ENCODE peak calls at places on chromosomes 7 and 10, in nine cellular contexts. B is stimulated activated CD4-positive, alpha-beta T cell treated with anti-CD3 and anti-CD28 coated beads, Interleukin-1b, Interleukin-23, amount 100 ng/mL, for 1 hour; P is stimulated activated CD8-positive, alpha-beta memory T cell treated with anti-CD3 and anti-CD28 coated beads, Interleukin-4, amount 100 ng/mL, for 1 hour; S is fibroblast of pulmonary artery; N is T-helper 9 cell; W is left lobe of liver; M is type B pancreatic cell; U is LoVo; L is Panc1. H is an unnamed sample.

GRCh38 chr7:138865843-138866242 is 67.8 kb upstream of the ATP6V0A4 start:
- DNase-seq in B (no peak), P (no peak), S (peak), N (peak), W (no peak), M (no peak), U (no peak), L (no peak), H (no peak)

GRCh38 chr7:40799-41750 is 151.3 kb upstream of the FAM20C start:
- DNase-seq in B (no peak), P (no peak), S (no peak), N (no peak), W (peak), M (peak), U (no peak), L (no peak), H (no peak)

GRCh38 chr7:1197997-1198632 is 34.6 kb upstream of the UNCX start:
- DNase-seq in B (no peak), P (no peak), S (peak), N (no peak), W (no peak), M (no peak), U (peak), L (no peak), H (no peak)

GRCh38 chr10:63265646-63266207 is 132.6 kb downstream of the NRBF2 start:
- DNase-seq in B (no peak), P (no peak), S (no peak), N (no peak), W (no peak), M (no peak), U (no peak), L (no peak), H (no peak)

GRCh38 chr7:38731195-38731594 is 100.0 kb upstream of the AMPH start:
- DNase-seq in B (no peak), P (no peak), S (peak), N (no peak), W (no peak), M (no peak), U (no peak), L (no peak), H (no peak)

GRCh38 chr10:1402016-1402820 is 335.1 kb downstream of the ADARB2 start:
- DNase-seq in B (no peak), P (no peak), S (no peak), N (no peak), W (peak), M (no peak), U (no peak), L (no peak), H (no peak)

GRCh38 chr7:114901771-114902170 is 20.1 kb upstream of the MDFIC start:
- DNase-seq in B (no peak), P (no peak), S (peak), N (no peak), W (no peak), M (no peak), U (peak), L (no peak), H (no peak)

GRCh38 chr7:572668-573495 is 53.2 kb upstream of the PDGFA start:
- DNase-seq in B (no peak), P (no peak), S (no peak), N (no peak), W (no peak), M (no peak), U (no peak), L (no peak), H (no peak)

GRCh38 chr10:77592946-77593636 is 44.5 kb downstream of the KCNMA1 start:
- DNase-seq in B (no peak), P (no peak), S (peak), N (no peak), W (no peak), M (no peak), U (peak), L (peak), H (no peak)

GRCh38 chr7:46291064-46291463 is 370.0 kb upstream of the IGFBP3 start:
- DNase-seq in B (no peak), P (no peak), S (no peak), N (no peak), W (no peak), M (no peak), U (peak), L (no peak), H (no peak)

GRCh38 chr10:59405235-59405634 is 42.9 kb upstream of the FAM13C start:
- DNase-seq in B (no peak), P (no peak), S (no peak), N (no peak), W (no peak), M (no peak), U (no peak), L (no peak), H (no peak)

GRCh38 chr7:80724249-80724871 is 85.9 kb downstream of the CD36 start:
- DNase-seq in B (no peak), P (no peak), S (peak), N (no peak), W (no peak), M (no peak), U (no peak), L (no peak), H (no peak)

GRCh38 chr7:45190406-45191165 is 33.0 kb downstream of the RAMP3 start:
- DNase-seq in B (no peak), P (no peak), S (no peak), N (no peak), W (peak), M (peak), U (no peak), L (no peak), H (no peak)

GRCh38 chr7:121544199-121544598 is 148.1 kb upstream of the FAM3C start:
- DNase-seq in B (no peak), P (no peak), S (no peak), N (no peak), W (no peak), M (no peak), U (no peak), L (no peak), H (no peak)

GRCh38 chr10:329361-330099 is 194.3 kb downstream of the ZMYND11 start:
- DNase-seq in B (no peak), P (no peak), S (peak), N (no peak), W (peak), M (peak), U (peak), L (peak), H (peak)

GRCh38 chr7:155878674-155879073 is 66.4 kb upstream of the SHH start:
- DNase-seq in B (no peak), P (no peak), S (no peak), N (no peak), W (no peak), M (no peak), U (no peak), L (no peak), H (no peak)

GRCh38 chr10:99981581-99982199 is 28.1 kb downstream of the DNMBP start:
- DNase-seq in B (no peak), P (no peak), S (no peak), N (no peak), W (peak), M (no peak), U (no peak), L (no peak), H (no peak)

GRCh38 chr7:102321351-102322201 is 34.7 kb downstream of the SPDYE6 start:
- DNase-seq in B (no peak), P (no peak), S (peak), N (no peak), W (peak), M (no peak), U (no peak), L (no peak), H (no peak)

GRCh38 chr7:29370531-29371314 is 176.1 kb downstream of the CHN2 start:
- DNase-seq in B (no peak), P (no peak), S (peak), N (no peak), W (no peak), M (no peak), U (peak), L (no peak), H (no peak)

GRCh38 chr10:95406651-95407280 is 116.0 kb upstream of the PDLIM1 start:
- DNase-seq in B (no peak), P (no peak), S (peak), N (no peak), W (peak), M (no peak), U (peak), L (no peak), H (peak)

GRCh38 chr10:88851706-88852105 is at the start of gene ANKRD22:
- DNase-seq in B (no peak), P (no peak), S (peak), N (no peak), W (no peak), M (no peak), U (peak), L (no peak), H (peak)

GRCh38 chr7:122532406-122533269 is 166.3 kb downstream of the RNF133 start:
- DNase-seq in B (no peak), P (no peak), S (peak), N (no peak), W (no peak), M (no peak), U (peak), L (no peak), H (no peak)

GRCh38 chr7:65471587-65471986 is 97.9 kb downstream of the ZNF92 start:
- DNase-seq in B (no peak), P (no peak), S (no peak), N (no peak), W (no peak), M (no peak), U (no peak), L (no peak), H (no peak)

GRCh38 chr10:29600067-29600466 is 34.7 kb downstream of the SVIL start:
- DNase-seq in B (no peak), P (no peak), S (no peak), N (no peak), W (peak), M (peak), U (no peak), L (no peak), H (no peak)

GRCh38 chr10:7984325-7984724 is 70.2 kb upstream of the GATA3 start:
- DNase-seq in B (no peak), P (no peak), S (no peak), N (no peak), W (no peak), M (no peak), U (no peak), L (no peak), H (no peak)

GRCh38 chr10:11782793-11783557 is 40.2 kb upstream of the PROSER2 start:
- DNase-seq in B (no peak), P (no peak), S (peak), N (no peak), W (no peak), M (no peak), U (peak), L (peak), H (peak)

H was measured in LNCaP clone FGC.